ENCODE peak calls at places on chromosome 1, in six cellular contexts. D is A549; N is COR-L47; U is NCI-H1092 treated with DMSO at 0.1 percent for 48 hours; Y is activated effector memory CD4-positive, alpha-beta T cell treated with Interleukin-2 at 50 U/mL for 16 hours; L is esophagus squamous epithelium. C is an unnamed sample.

GRCh38 chr1:12148958-12149790 is 17.6 kb upstream of the TNFRSF1B start:
- DNase-seq in D (no peak), N (no peak), U (no peak), Y (no peak), L (no peak), C (no peak)

GRCh38 chr1:228029281-228029680 is 22.5 kb downstream of the WNT3A start:
- DNase-seq in D (no peak), N (no peak), U (no peak), Y (no peak), L (no peak), C (peak)

GRCh38 chr1:25843483-25843882 is 15.8 kb downstream of the AUNIP start:
- DNase-seq in D (no peak), N (no peak), U (no peak), Y (no peak), L (no peak), C (no peak)

GRCh38 chr1:41468082-41468762 is 16.3 kb downstream of the EDN2 start:
- DNase-seq in D (no peak), N (no peak), U (no peak), Y (no peak), L (no peak), C (no peak)

GRCh38 chr1:225662155-225662554 is 9.2 kb upstream of the ENAH start:
- DNase-seq in D (no peak), N (no peak), U (no peak), Y (no peak), L (no peak), C (no peak)

GRCh38 chr1:107930292-107930691 is 34.7 kb downstream of the VAV3 start:
- DNase-seq in D (no peak), N (no peak), U (no peak), Y (no peak), L (no peak), C (no peak)

GRCh38 chr1:189131576-189131975 is 1346.1 kb downstream of the BRINP3 start:
- DNase-seq in D (no peak), N (no peak), U (no peak), Y (no peak), L (no peak), C (no peak)

GRCh38 chr1:243490748-243491686 is 235.2 kb downstream of the SDCCAG8 start:
- DNase-seq in D (no peak), N (no peak), U (no peak), Y (no peak), L (no peak), C (no peak)

GRCh38 chr1:245983294-245983967 is 523.6 kb downstream of the SMYD3 start:
- DNase-seq in D (no peak), N (no peak), U (no peak), Y (no peak), L (no peak), C (no peak)

GRCh38 chr1:154598871-154599635 is 8.9 kb downstream of the ADAR start:
- DNase-seq in D (no peak), N (no peak), U (no peak), Y (no peak), L (no peak), C (no peak)